ENCODE peak calls at places on chromosomes 12 and 14, in four cellular contexts. One of them, this sample, is unnamed.

GRCh38 chr12:82047480-82047879 is 288.3 kb upstream of the PPFIA2 start:
- DNase-seq in H1: no peak
- DNase-seq in neuronal stem cell: no peak
- DNase-seq in mammary epithelial cell: no peak
- DNase-seq in this sample: no peak

GRCh38 chr12:2615665-2616387 is 178.9 kb upstream of the FKBP4 start:
- DNase-seq in neuronal stem cell: no peak
- DNase-seq in H1: no peak
- DNase-seq in mammary epithelial cell: no peak
- DNase-seq in this sample: no peak

GRCh38 chr12:6765634-6766581 is at the start of gene PTMS:
- DNase-seq in mammary epithelial cell: peak
- DNase-seq in neuronal stem cell: peak
- DNase-seq in H1: no peak
- DNase-seq in this sample: peak

GRCh38 chr12:2344476-2344875 is 291.7 kb downstream of the CACNA1C start:
- DNase-seq in neuronal stem cell: no peak
- DNase-seq in mammary epithelial cell: no peak
- DNase-seq in H1: no peak
- DNase-seq in this sample: no peak

GRCh38 chr14:101197595-101198397 is 294.3 kb upstream of the RTL1 start:
- DNase-seq in neuronal stem cell: no peak
- DNase-seq in H1: no peak
- DNase-seq in mammary epithelial cell: no peak
- DNase-seq in this sample: no peak

GRCh38 chr14:99566009-99566389 is 38.0 kb downstream of the CCDC85C start:
- DNase-seq in mammary epithelial cell: peak
- DNase-seq in neuronal stem cell: no peak
- DNase-seq in H1: no peak
- DNase-seq in this sample: no peak

GRCh38 chr12:27332407-27333310 is at the start of gene BMAL2:
- DNase-seq in neuronal stem cell: peak
- DNase-seq in H1: no peak
- DNase-seq in mammary epithelial cell: peak
- DNase-seq in this sample: peak

GRCh38 chr14:104724407-104724980 is 465 bp downstream of the ADSS1 start:
- DNase-seq in neuronal stem cell: no peak
- DNase-seq in mammary epithelial cell: no peak
- DNase-seq in H1: no peak
- DNase-seq in this sample: peak

GRCh38 chr12:94609917-94610443 is 40.4 kb downstream of the TMCC3 start:
- DNase-seq in neuronal stem cell: no peak
- DNase-seq in H1: no peak
- DNase-seq in mammary epithelial cell: no peak
- DNase-seq in this sample: no peak

GRCh38 chr14:61700104-61700886 is 5.0 kb downstream of the HIF1A start:
- DNase-seq in mammary epithelial cell: no peak
- DNase-seq in neuronal stem cell: no peak
- DNase-seq in H1: no peak
- DNase-seq in this sample: no peak

GRCh38 chr14:35342160-35343010 is 50.2 kb downstream of the PSMA6 start:
- DNase-seq in H1: no peak
- DNase-seq in neuronal stem cell: no peak
- DNase-seq in mammary epithelial cell: no peak
- DNase-seq in this sample: no peak

GRCh38 chr12:123498126-123498825 is 35.2 kb downstream of the RILPL1 start:
- DNase-seq in H1: no peak
- DNase-seq in neuronal stem cell: no peak
- DNase-seq in mammary epithelial cell: no peak
- DNase-seq in this sample: no peak

GRCh38 chr12:4994622-4995021 is 49.1 kb upstream of the KCNA5 start:
- DNase-seq in neuronal stem cell: no peak
- DNase-seq in H1: no peak
- DNase-seq in mammary epithelial cell: no peak
- DNase-seq in this sample: no peak

GRCh38 chr12:3134526-3135135 is 57.5 kb downstream of the TSPAN9 start:
- DNase-seq in H1: no peak
- DNase-seq in mammary epithelial cell: no peak
- DNase-seq in neuronal stem cell: no peak
- DNase-seq in this sample: no peak

GRCh38 chr12:121894633-121895032 is 6.0 kb downstream of the PSMD9 start:
- DNase-seq in mammary epithelial cell: no peak
- DNase-seq in H1: no peak
- DNase-seq in neuronal stem cell: no peak
- DNase-seq in this sample: no peak

GRCh38 chr12:2244013-2244861 is 191.4 kb downstream of the CACNA1C start:
- DNase-seq in H1: peak
- DNase-seq in neuronal stem cell: peak
- DNase-seq in mammary epithelial cell: peak
- DNase-seq in this sample: no peak

GRCh38 chr14:102316746-102317563 is 2.6 kb upstream of the ZNF839 start:
- DNase-seq in H1: peak
- DNase-seq in mammary epithelial cell: peak
- DNase-seq in neuronal stem cell: peak
- DNase-seq in this sample: peak

GRCh38 chr12:82426586-82426985 is 68.3 kb downstream of the METTL25 start:
- DNase-seq in mammary epithelial cell: no peak
- DNase-seq in neuronal stem cell: no peak
- DNase-seq in H1: no peak
- DNase-seq in this sample: no peak

GRCh38 chr12:114799574-114800487 is 115.9 kb upstream of the TBX3 start:
- DNase-seq in mammary epithelial cell: no peak
- DNase-seq in H1: no peak
- DNase-seq in neuronal stem cell: peak
- DNase-seq in this sample: no peak

GRCh38 chr14:65361920-65362319 is 50.6 kb upstream of the FUT8 start:
- DNase-seq in H1: no peak
- DNase-seq in mammary epithelial cell: peak
- DNase-seq in neuronal stem cell: no peak
- DNase-seq in this sample: no peak

GRCh38 chr12:94795520-94795919 is 145.2 kb upstream of the TMCC3 start:
- DNase-seq in neuronal stem cell: no peak
- DNase-seq in mammary epithelial cell: peak
- DNase-seq in H1: no peak
- DNase-seq in this sample: no peak

GRCh38 chr12:14129601-14130178 is 148.3 kb upstream of the GRIN2B start:
- DNase-seq in H1: no peak
- DNase-seq in mammary epithelial cell: no peak
- DNase-seq in neuronal stem cell: no peak
- DNase-seq in this sample: no peak

GRCh38 chr14:50230601-50231474 is 540 bp downstream of the SOS2 start:
- DNase-seq in mammary epithelial cell: peak
- DNase-seq in H1: no peak
- DNase-seq in neuronal stem cell: no peak
- DNase-seq in this sample: no peak

GRCh38 chr12:98295681-98296080 is 219.7 kb upstream of the TMPO start:
- DNase-seq in H1: no peak
- DNase-seq in mammary epithelial cell: no peak
- DNase-seq in neuronal stem cell: no peak
- DNase-seq in this sample: no peak

GRCh38 chr14:98382662-98383061 is 889.3 kb downstream of the BCL11B start:
- DNase-seq in H1: no peak
- DNase-seq in mammary epithelial cell: peak
- DNase-seq in neuronal stem cell: no peak
- DNase-seq in this sample: no peak

GRCh38 chr12:107057071-107057834 is 36.1 kb downstream of the CRY1 start:
- DNase-seq in mammary epithelial cell: peak
- DNase-seq in neuronal stem cell: no peak
- DNase-seq in H1: no peak
- DNase-seq in this sample: no peak

GRCh38 chr12:15796493-15797141 is 7.4 kb upstream of the EPS8 start:
- DNase-seq in neuronal stem cell: no peak
- DNase-seq in H1: no peak
- DNase-seq in mammary epithelial cell: peak
- DNase-seq in this sample: no peak

GRCh38 chr14:79415726-79416125 is 795.6 kb downstream of the DIO2 start:
- DNase-seq in mammary epithelial cell: no peak
- DNase-seq in H1: no peak
- DNase-seq in neuronal stem cell: no peak
- DNase-seq in this sample: no peak

GRCh38 chr14:103597623-103598372 is 31.2 kb upstream of the KLC1 start:
- DNase-seq in neuronal stem cell: no peak
- DNase-seq in mammary epithelial cell: peak
- DNase-seq in H1: no peak
- DNase-seq in this sample: peak

GRCh38 chr14:76152333-76152681 is 585 bp downstream of the GPATCH2L start:
- DNase-seq in mammary epithelial cell: peak
- DNase-seq in H1: no peak
- DNase-seq in neuronal stem cell: peak
- DNase-seq in this sample: peak

DNA sequence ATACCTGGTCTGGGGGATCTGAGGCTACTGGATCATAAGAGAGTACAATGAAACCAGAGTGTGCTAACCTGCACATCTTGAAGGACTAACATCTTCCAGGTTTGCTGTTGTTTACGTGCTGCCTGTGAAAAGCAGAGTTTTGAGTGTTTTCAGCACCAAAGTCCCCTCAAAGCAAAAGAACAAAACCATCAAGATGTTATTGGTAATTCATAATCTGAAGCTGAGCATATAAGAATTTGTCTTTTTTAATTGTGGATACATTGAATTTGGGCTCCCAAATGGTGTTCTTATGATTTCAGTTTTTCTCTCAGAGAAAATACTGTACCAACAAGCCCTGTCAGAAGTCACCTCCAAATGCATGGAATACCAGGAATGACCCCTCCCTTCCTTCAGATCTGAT is 110.2 kb downstream of the BTG1 start:
- DNase-seq in mammary epithelial cell: no peak
- DNase-seq in neuronal stem cell: no peak
- DNase-seq in H1: no peak
- DNase-seq in this sample: no peak
- H3K9ac ChIP-seq in mammary epithelial cell: peak
- H3K9ac ChIP-seq in neuronal stem cell: no peak
- H3K9ac ChIP-seq in H1: no peak
- H3K9ac ChIP-seq in this sample: no peak

GRCh38 chr14:54114941-54115340 is 158.3 kb upstream of the BMP4 start:
- DNase-seq in H1: no peak
- DNase-seq in mammary epithelial cell: no peak
- DNase-seq in neuronal stem cell: no peak
- DNase-seq in this sample: no peak

GRCh38 chr14:54116163-54116562 is 159.5 kb upstream of the BMP4 start:
- DNase-seq in neuronal stem cell: no peak
- DNase-seq in mammary epithelial cell: no peak
- DNase-seq in H1: no peak
- DNase-seq in this sample: no peak

GRCh38 chr14:54117924-54118323 is 161.3 kb upstream of the BMP4 start:
- DNase-seq in H1: no peak
- DNase-seq in neuronal stem cell: no peak
- DNase-seq in mammary epithelial cell: no peak
- DNase-seq in this sample: no peak

GRCh38 chr14:54117401-54117800 is 160.8 kb upstream of the BMP4 start:
- DNase-seq in H1: no peak
- DNase-seq in neuronal stem cell: no peak
- DNase-seq in mammary epithelial cell: no peak
- DNase-seq in this sample: no peak

DNA sequence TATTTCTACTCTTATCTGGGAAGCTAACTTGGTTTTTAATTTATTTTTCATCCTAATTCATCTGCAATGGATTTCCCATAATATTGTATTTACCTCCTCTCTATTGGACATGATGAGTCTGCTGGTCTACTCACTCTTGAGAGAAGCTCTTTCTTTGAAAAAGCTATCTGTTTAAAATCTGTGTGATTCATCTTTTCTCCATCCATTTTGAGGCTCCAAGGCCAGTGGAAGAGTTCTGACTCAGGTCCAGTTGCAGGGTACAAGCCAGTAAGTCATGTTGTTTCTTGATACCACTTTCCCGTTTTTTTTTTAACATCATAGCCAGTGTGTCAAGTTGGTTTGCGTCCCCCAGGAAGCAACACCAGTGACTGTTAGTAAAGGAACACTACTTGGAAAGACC is 160.3 kb upstream of the BMP4 start:
- DNase-seq in H1: no peak
- DNase-seq in mammary epithelial cell: peak
- DNase-seq in neuronal stem cell: no peak
- DNase-seq in this sample: no peak
- H3K9ac ChIP-seq in H1: no peak
- H3K9ac ChIP-seq in mammary epithelial cell: no peak
- H3K9ac ChIP-seq in neuronal stem cell: no peak
- H3K9ac ChIP-seq in this sample: no peak

DNA sequence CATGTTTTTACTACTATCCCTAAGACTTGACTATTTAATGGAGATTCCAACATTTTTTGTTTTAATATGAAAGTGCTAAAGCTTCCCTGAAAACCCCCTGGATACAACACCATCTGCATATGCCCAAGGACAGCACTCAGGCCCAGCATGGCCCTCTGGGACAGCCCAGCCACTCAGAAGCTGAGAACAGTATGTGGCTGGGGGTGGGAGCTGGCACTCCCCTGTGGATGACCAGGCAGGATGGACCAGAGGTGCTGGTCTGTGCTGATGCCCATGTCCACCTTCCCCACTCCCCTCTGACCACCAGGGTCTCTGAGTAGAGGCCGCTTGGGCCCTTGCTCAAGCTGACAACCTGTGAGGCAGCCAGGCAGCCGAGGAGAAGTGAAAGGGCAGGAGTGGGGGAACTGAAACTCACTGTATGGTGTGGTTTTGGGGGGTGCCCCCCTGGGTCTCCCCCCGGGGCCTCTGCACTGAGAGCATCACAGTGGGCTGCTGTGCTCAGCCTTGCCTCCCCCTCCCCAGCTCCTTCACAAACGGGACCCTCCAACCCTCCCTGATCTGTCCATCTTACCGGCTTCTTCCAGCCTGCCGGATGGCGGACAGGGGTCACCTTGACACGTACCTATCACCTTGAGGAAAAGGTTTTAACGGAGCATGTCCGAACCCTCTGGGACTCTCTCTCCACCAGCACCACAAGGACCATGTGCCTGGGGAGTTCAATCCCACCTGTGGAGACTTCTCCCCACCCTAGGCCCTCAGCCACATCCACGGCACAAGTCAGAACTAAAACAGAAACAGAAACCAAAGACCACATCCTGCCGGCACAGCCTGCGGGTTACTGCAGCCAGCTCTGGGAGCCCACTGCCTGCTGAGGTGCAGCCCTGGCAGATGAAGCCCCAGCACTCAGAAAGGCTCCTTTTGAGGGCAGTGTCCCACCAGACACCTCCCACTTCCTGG is at the start of gene TMEM229B:
- DNase-seq in mammary epithelial cell: no peak
- DNase-seq in neuronal stem cell: no peak
- DNase-seq in H1: no peak
- DNase-seq in this sample: no peak
- H3K9ac ChIP-seq in mammary epithelial cell: no peak
- H3K9ac ChIP-seq in neuronal stem cell: peak
- H3K9ac ChIP-seq in H1: no peak
- H3K9ac ChIP-seq in this sample: no peak

GRCh38 chr14:95237956-95238355 is 80.6 kb upstream of the DICER1 start:
- DNase-seq in neuronal stem cell: no peak
- DNase-seq in H1: no peak
- DNase-seq in mammary epithelial cell: no peak
- DNase-seq in this sample: no peak
- H3K9ac ChIP-seq in neuronal stem cell: no peak
- H3K9ac ChIP-seq in H1: no peak
- H3K9ac ChIP-seq in mammary epithelial cell: no peak
- H3K9ac ChIP-seq in this sample: no peak

This sample was measured in K562.